ENCODE peak calls at places on chromosomes 12 and 14, in four cellular contexts. X is heart right ventricle, H is fibroblast of lung, T is esophagus squamous epithelium. I is an unnamed sample. For H3K9me3, the result is how much of the 10 kb centered on the place peaks cover.

GRCh38 chr14:69040343-69040742 is 61.2 kb upstream of the ACTN1 start:
- DNase-seq in X (no peak), H (no peak), T (no peak), I (no peak)

GRCh38 chr12:101027200-101027599 is 182.8 kb downstream of the SLC5A8 start:
- DNase-seq in X (no peak), H (no peak), T (no peak), I (no peak)

GRCh38 chr14:88503754-88504406 is 50.9 kb downstream of the PTPN21 start:
- DNase-seq in X (no peak), H (no peak), T (no peak), I (no peak)

GRCh38 chr12:27252934-27253333 is 8.8 kb downstream of the STK38L start:
- DNase-seq in X (no peak), H (no peak), T (no peak), I (no peak)

GRCh38 chr12:121489874-121490273 is 90.0 kb downstream of the RNF34 start:
- DNase-seq in X (no peak), H (no peak), T (no peak), I (no peak)

GRCh38 chr12:49355913-49356312 is 9.2 kb downstream of the DNAJC22 start:
- DNase-seq in X (no peak), H (no peak), T (no peak), I (no peak)

GRCh38 chr14:68945585-68946289 is 33.4 kb downstream of the ACTN1 start:
- DNase-seq in X (no peak), H (no peak), T (no peak), I (peak)

GRCh38 chr14:59239030-59239429 is 50.6 kb downstream of the DAAM1 start:
- DNase-seq in X (no peak), H (no peak), T (no peak), I (no peak)

GRCh38 chr12:7667025-7667575 is 1.4 kb upstream of the APOBEC1 start:
- DNase-seq in X (no peak), H (no peak), T (no peak), I (no peak)

GRCh38 chr12:107320929-107321618 is 227.7 kb upstream of the CRY1 start:
- DNase-seq in X (no peak), H (peak), T (no peak), I (no peak)

GRCh38 chr14:50792058-50792477 is 38.9 kb downstream of the NIN start:
- DNase-seq in X (no peak), H (no peak), T (no peak), I (no peak)

GRCh38 chr14:37903561-37904191 is 304.0 kb upstream of the SSTR1 start:
- DNase-seq in X (peak), H (peak), T (no peak), I (no peak)

GRCh38 chr12:79776111-79776510 is 85.3 kb upstream of the PAWR start:
- DNase-seq in X (no peak), H (peak), T (no peak), I (no peak)

GRCh38 chr12:67647547-67648305 is 819 bp upstream of the DYRK2 start:
- DNase-seq in X (peak), H (peak), T (no peak), I (peak)

GRCh38 chr14:35789651-35790050 is 19.4 kb downstream of the RALGAPA1 start:
- DNase-seq in X (no peak), H (peak), T (no peak), I (no peak)

GRCh38 chr12:34395056-34396005 is 373.0 kb downstream of the ALG10 start:
- DNase-seq in X (peak), H (no peak), T (no peak), I (peak)

GRCh38 chr14:100896369-100897060 is 7.0 kb downstream of the RTL1 start:
- DNase-seq in X (no peak), H (no peak), T (no peak), I (no peak)

GRCh38 chr12:132178801-132179401 is 34.6 kb downstream of the NOC4L start:
- DNase-seq in X (no peak), H (no peak), T (no peak), I (no peak)

GRCh38 chr12:16454481-16454880 is 107.0 kb downstream of the MGST1 start:
- DNase-seq in X (no peak), H (peak), T (no peak), I (no peak)

GRCh38 chr14:100915582-100915981 is 12.1 kb upstream of the RTL1 start:
- DNase-seq in X (no peak), H (no peak), T (no peak), I (no peak)

GRCh38 chr12:15831315-15831993 is 42.3 kb upstream of the EPS8 start:
- DNase-seq in X (no peak), H (no peak), T (no peak), I (no peak)

GRCh38 chr14:68687746-68688145 is 105.1 kb downstream of the ZFP36L1 start:
- DNase-seq in X (no peak), H (peak), T (no peak), I (no peak)

GRCh38 chr12:71972441-71973074 is 33.9 kb downstream of the TPH2 start:
- DNase-seq in X (no peak), H (no peak), T (no peak), I (no peak)

GRCh38 chr14:67533754-67534085 is 630 bp downstream of the PLEKHH1 start:
- DNase-seq in X (no peak), H (no peak), T (no peak), I (no peak)

GRCh38 chr12:27524489-27524835 is 456 bp downstream of the PPFIBP1 start:
- DNase-seq in X (no peak), H (no peak), T (no peak), I (no peak)

GRCh38 chr12:32290411-32290810 is 108.9 kb upstream of the FGD4 start:
- DNase-seq in X (no peak), H (peak), T (no peak), I (no peak)

GRCh38 chr12:119780786-119781434 is 96.2 kb downstream of the CIT start:
- DNase-seq in X (peak), H (peak), T (no peak), I (no peak)

GRCh38 chr12:100163416-100164152 is 20.9 kb upstream of the BLTP3B start:
- DNase-seq in X (peak), H (peak), T (peak), I (peak)

GRCh38 chr14:85789506-85789905 is 259.6 kb downstream of the FLRT2 start:
- DNase-seq in X (no peak), H (no peak), T (no peak), I (no peak)

GRCh38 chr14:85793533-85793932 is 263.6 kb downstream of the FLRT2 start:
- DNase-seq in X (no peak), H (no peak), T (no peak), I (no peak)

DNA sequence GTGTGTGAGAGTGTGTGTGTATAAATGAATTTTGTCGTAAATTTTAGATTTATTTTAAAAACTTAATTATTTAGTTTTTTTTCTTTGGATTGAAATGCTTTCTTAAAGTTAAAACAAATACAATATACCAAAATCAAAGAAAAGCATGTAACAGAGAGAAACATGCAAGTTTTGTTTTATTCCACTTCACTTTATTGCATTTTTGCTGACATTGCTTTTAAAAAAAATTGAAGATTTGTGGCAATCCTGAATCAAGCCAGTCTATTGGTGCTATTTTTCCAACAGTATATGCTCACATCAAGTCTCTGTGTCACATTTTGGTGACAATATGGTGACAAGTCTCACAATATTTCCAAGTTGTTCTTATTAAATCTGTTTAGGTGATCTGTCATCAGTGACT is 258.9 kb downstream of the FLRT2 start:
- DNase-seq in X (no peak), H (no peak), T (no peak), I (no peak)
- H3K9me3 ChIP-seq in X (under half), H (under half), T (under half), I (under half)

GRCh38 chr12:1935700-1936378 is 17.4 kb upstream of the CACNA2D4 start:
- DNase-seq in X (no peak), H (no peak), T (no peak), I (no peak)
- H3K4me3 ChIP-seq in X (no peak), H (no peak), T (no peak), I (peak)

GRCh38 chr12:130437555-130438242 is 100.0 kb downstream of the PIWIL1 start:
- DNase-seq in X (no peak), H (no peak), T (no peak), I (no peak)

GRCh38 chr12:130440411-130441080 is 102.9 kb downstream of the PIWIL1 start:
- DNase-seq in X (no peak), H (no peak), T (no peak), I (no peak)

GRCh38 chr12:130438243-130438620 is 100.5 kb downstream of the PIWIL1 start:
- DNase-seq in X (no peak), H (no peak), T (no peak), I (no peak)

GRCh38 chr12:130438711-130439110 is 101.0 kb downstream of the PIWIL1 start:
- DNase-seq in X (no peak), H (no peak), T (no peak), I (no peak)

DNA sequence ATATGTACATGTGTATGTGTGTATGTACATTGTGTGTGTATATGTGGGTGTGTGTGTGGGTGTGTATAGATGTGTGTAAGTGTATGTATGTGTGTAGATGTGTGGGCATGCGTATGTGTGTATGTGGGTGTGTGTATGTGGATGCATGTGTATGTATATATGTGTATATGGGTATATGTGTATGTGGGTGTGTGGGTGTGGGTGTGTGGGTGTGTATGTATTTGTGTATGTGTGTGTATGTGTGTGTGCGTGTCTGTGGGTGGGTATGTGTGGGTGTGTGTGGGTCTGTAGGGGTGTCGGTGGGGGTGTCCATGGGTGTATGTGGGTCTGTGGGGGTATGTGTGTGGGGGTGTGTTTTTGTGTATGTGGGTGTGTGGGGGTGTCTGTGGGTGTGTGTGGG is 101.6 kb downstream of the PIWIL1 start:
- DNase-seq in X (no peak), H (no peak), T (no peak), I (no peak)
- H3K9me3 ChIP-seq in X (under half), H (under half), T (under half), I (under half)

DNA sequence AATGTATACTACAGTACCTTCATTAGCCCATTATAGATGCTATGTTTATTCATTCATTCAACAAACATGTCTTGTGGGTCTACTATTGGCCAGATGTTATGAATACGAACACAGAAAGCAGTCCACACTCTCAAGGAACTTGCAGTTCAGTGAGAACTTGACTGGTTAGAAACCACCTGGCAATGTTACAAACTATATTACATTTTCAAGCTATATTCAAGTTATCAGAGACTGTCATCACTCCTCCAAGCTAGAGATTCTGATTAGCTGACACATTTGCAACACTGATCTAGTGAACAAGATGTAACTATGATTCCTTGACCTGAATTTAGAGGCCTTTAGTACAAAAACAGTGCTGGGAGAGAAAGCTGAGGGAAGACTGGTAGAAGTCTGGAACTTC is 170.7 kb upstream of the EEA1 start:
- DNase-seq in X (no peak), H (no peak), T (no peak), I (no peak)
- H3K4me3 ChIP-seq in X (no peak), H (no peak), T (no peak), I (no peak)

GRCh38 chr14:103206023-103206481 is 82.8 kb downstream of the TNFAIP2 start:
- DNase-seq in X (no peak), H (no peak), T (no peak), I (no peak)
- H3K9me3 ChIP-seq in X (under half), H (under half), T (under half), I (under half)

DNA sequence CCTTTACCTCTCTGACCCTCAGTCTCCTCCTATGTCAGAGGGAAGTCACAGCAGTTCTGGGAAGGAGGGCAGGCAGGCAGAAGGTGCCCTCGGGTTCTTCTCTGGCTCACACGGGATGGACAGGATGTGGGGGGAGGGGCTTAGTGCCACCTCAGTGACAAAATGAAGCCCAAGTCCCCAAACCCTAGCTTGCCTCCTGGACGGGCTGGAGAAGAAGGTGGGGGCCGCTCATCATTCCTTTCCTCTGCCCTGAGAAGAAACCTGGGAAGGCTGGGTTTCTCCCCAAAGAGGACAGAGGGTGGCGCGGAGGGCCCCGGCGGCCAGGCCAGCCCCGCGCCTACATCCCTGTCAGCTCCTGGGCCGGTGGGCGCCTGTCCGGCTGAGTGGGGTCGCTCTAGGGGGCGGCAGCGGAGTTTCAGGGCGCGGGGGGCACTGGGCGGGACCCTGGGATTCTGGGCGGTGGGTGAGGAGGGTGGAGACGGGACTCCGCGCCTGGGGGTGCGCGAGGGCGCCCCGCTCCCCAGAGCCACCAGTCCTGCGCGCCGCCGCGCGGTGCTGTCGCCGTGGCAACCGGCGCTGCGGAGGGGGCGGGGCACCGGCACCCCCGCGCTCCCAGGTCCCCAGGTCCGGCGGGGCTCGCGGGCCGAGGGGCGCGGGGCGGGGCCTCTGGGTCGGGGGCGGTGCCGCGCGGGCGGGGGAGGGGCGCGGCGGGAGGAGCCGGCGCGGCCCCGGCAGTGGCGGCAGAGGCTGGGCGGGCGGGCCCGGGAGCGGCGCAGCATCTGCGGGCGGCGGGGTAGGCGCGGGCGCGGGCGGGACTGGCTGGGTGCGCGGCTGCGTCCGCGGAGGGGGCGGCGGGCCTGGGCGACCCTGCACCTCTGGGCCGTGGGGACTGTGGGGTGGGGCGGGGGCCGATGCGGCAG is at the start of gene TMEM121:
- DNase-seq in X (no peak), H (no peak), T (no peak), I (no peak)
- H3K4me3 ChIP-seq in X (peak), H (peak), T (peak), I (peak)

GRCh38 chr14:97442363-97442762 is 645.2 kb downstream of the VRK1 start:
- DNase-seq in X (no peak), H (no peak), T (no peak), I (no peak)

GRCh38 chr14:97445367-97445766 is 648.2 kb downstream of the VRK1 start:
- DNase-seq in X (no peak), H (no peak), T (no peak), I (no peak)

GRCh38 chr14:97441740-97442362 is 644.7 kb downstream of the VRK1 start:
- DNase-seq in X (no peak), H (no peak), T (no peak), I (no peak)

GRCh38 chr14:97444248-97444647 is 647.1 kb downstream of the VRK1 start:
- DNase-seq in X (no peak), H (no peak), T (no peak), I (no peak)

DNA sequence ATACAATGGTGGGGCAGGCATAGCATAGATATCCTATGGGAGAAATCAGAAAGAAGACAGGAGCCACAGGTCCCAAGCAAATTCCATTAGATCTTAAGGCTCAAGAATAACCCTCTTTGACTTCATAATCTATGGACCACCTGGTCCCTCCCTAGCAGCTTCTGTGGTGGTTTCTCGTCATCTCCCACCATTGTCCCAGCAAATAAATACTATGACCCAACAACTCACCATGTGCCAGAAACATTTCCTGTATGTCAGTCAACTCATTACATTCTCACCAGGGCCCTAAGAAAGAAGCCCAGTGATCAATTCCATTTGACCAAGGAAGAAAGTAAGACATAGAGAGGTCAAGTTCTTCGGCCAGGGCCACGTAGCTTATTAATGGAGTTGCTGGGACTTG is 646.2 kb downstream of the VRK1 start:
- DNase-seq in X (no peak), H (no peak), T (no peak), I (no peak)
- H3K9me3 ChIP-seq in X (under half), H (under half), T (under half), I (under half)

GRCh38 chr12:96979532-96979931 is 72.5 kb downstream of the NEDD1 start:
- DNase-seq in X (no peak), H (no peak), T (no peak), I (no peak)
- H3K4me3 ChIP-seq in X (no peak), H (no peak), T (no peak), I (no peak)

GRCh38 chr14:82757775-82758174 is 1224.1 kb upstream of the SEL1L start:
- DNase-seq in X (no peak), H (no peak), T (no peak), I (no peak)
- H3K9me3 ChIP-seq in X (under half), H (under half), T (under half), I (under half)

DNA sequence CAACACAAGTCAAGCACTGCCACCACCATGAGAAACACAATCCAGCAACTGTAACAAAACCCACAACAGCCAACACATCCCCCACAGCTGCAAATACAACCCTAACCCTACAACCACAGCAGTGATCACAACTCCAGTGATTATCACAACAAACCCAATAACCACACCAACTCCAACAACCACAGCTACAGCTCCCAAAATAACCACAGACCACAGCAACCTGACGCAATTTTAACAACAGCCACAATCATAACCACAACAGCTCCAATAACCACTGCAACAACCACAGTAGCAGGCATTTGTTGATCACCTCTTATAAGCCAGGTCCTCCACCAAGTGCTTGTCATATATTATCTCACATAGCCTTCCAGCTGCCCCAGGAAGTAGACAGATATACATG is 42.2 kb upstream of the FAM181A start:
- DNase-seq in X (no peak), H (no peak), T (no peak), I (no peak)
- H3K4me3 ChIP-seq in X (no peak), H (no peak), T (no peak), I (no peak)

I was measured in left ventricle myocardium inferior.